ENCODE peak calls at places on chromosomes 3 and 15, in six cellular contexts. I, Z, K, B, F and T are unnamed samples.

GRCh38 chr3:107216711-107217110 is 160.5 kb upstream of the CCDC54 start:
- DNase-seq in I (no peak), Z (no peak), K (no peak), B (no peak), F (no peak), T (no peak)

GRCh38 chr15:92653836-92654524 is 1.6 kb downstream of the FAM174B start:
- DNase-seq in I (no peak), Z (no peak), K (no peak), B (peak; percentile 10), F (peak; percentile 45), T (no peak)

GRCh38 chr3:172892158-172892557 is 141.6 kb downstream of the ECT2 start:
- DNase-seq in I (no peak), Z (no peak), K (no peak), B (no peak), F (no peak), T (no peak)

GRCh38 chr15:23073890-23074631 is 34.7 kb upstream of the TUBGCP5 start:
- DNase-seq in I (no peak), Z (no peak), K (no peak), B (no peak), F (no peak), T (no peak)

GRCh38 chr3:171604370-171604769 is 144.2 kb upstream of the TNIK start:
- DNase-seq in I (no peak), Z (no peak), K (no peak), B (no peak), F (no peak), T (no peak)

GRCh38 chr15:98953950-98954349 is 53.6 kb downstream of the PGPEP1L start:
- DNase-seq in I (no peak), Z (no peak), K (no peak), B (no peak), F (no peak), T (no peak)

GRCh38 chr3:182083112-182083511 is 371.4 kb downstream of the SOX2 start:
- DNase-seq in I (no peak), Z (no peak), K (no peak), B (no peak), F (no peak), T (no peak)

GRCh38 chr15:97902140-97902780 is 58.2 kb upstream of the ARRDC4 start:
- DNase-seq in I (no peak), Z (no peak), K (no peak), B (no peak), F (no peak), T (no peak)

GRCh38 chr15:74417230-74417629 is 16.5 kb downstream of the SEMA7A start:
- DNase-seq in I (no peak), Z (no peak), K (no peak), B (no peak), F (no peak), T (no peak)

GRCh38 chr3:172102883-172103310 is 63.5 kb downstream of the FNDC3B start:
- DNase-seq in I (no peak), Z (no peak), K (no peak), B (peak; percentile 82), F (no peak), T (no peak)

GRCh38 chr15:59273266-59273665 is 66.6 kb downstream of the LDHAL6B start:
- DNase-seq in I (no peak), Z (no peak), K (no peak), B (peak; percentile 18), F (no peak), T (no peak)

GRCh38 chr15:85754993-85755392 is 39.7 kb downstream of the KLHL25 start:
- DNase-seq in I (no peak), Z (no peak), K (no peak), B (no peak), F (no peak), T (no peak)

GRCh38 chr3:126076140-126076539 is 7.8 kb downstream of the SLC41A3 start:
- DNase-seq in I (no peak), Z (no peak), K (no peak), B (no peak), F (no peak), T (no peak)

GRCh38 chr15:71440479-71441071 is 325.3 kb downstream of the THSD4 start:
- DNase-seq in I (peak; percentile 23), Z (no peak), K (no peak), B (peak; percentile 27), F (no peak), T (no peak)

GRCh38 chr3:41997702-41998551 is 36.0 kb upstream of the ULK4 start:
- DNase-seq in I (no peak), Z (no peak), K (peak; percentile 24), B (no peak), F (peak; percentile 75), T (no peak)

GRCh38 chr3:54353547-54354339 is 231.4 kb downstream of the CACNA2D3 start:
- DNase-seq in I (no peak), Z (no peak), K (no peak), B (no peak), F (no peak), T (no peak)

GRCh38 chr3:157079677-157080369 is 80.1 kb downstream of the CCNL1 start:
- DNase-seq in I (no peak), Z (no peak), K (no peak), B (no peak), F (peak; percentile 27), T (no peak)

GRCh38 chr15:27589260-27589659 is 509.9 kb downstream of the OCA2 start:
- DNase-seq in I (no peak), Z (no peak), K (no peak), B (no peak), F (no peak), T (no peak)

GRCh38 chr3:81876826-81877225 is 115.4 kb upstream of the GBE1 start:
- DNase-seq in I (no peak), Z (no peak), K (no peak), B (no peak), F (no peak), T (no peak)

GRCh38 chr3:36381311-36381956 is 1.1 kb downstream of the STAC start:
- DNase-seq in I (no peak), Z (no peak), K (no peak), B (no peak), F (no peak), T (no peak)

GRCh38 chr3:155778441-155778840 is 27.6 kb downstream of the C3orf33 start:
- DNase-seq in I (no peak), Z (no peak), K (no peak), B (no peak), F (no peak), T (no peak)
- TF ChIP-seq POLR2A in I (no peak), Z (no peak), K (no peak), B (no peak), F (no peak), T (no peak)

GRCh38 chr15:69648775-69649735 is 196.4 kb downstream of the RPLP1 start:
- DNase-seq in I (no peak), Z (no peak), K (no peak), B (no peak), F (peak; percentile 61), T (no peak)
- TF ChIP-seq POLR2AphosphoS5 in I (no peak), Z (no peak), K (no peak), B (no peak), F (no peak), T (no peak)

DNA sequence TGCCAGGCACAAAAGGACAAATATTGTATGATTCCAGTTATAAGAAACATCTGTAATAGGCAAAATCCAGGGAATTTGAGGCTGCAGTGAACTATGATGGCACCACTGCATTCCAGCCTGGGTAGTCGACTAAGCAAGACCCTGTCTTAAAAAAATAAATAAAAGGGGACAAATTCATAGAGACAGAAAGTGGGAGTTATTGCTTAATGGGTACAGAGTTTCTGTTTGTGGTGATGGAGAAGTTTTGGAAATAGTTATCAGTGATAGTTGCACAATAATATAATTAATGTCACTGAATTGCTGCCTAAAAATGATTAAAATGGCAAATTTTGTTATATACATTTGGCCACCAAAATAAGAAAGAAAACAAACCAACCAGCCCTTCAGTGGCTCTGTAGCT is 27.6 kb upstream of the CNBP start:
- DNase-seq in I (no peak), Z (no peak), K (no peak), B (no peak), F (no peak), T (no peak)
- TF ChIP-seq TAF1 in I (no peak), Z (no peak), K (no peak), B (no peak), F (no peak), T (no peak)

GRCh38 chr3:109268181-109268580 is 48.1 kb downstream of the DPPA2 start:
- DNase-seq in I (no peak), Z (no peak), K (no peak), B (no peak), F (no peak), T (no peak)
- TF ChIP-seq POLR2A in I (no peak), Z (no peak), K (no peak), B (no peak), F (no peak), T (no peak)

DNA sequence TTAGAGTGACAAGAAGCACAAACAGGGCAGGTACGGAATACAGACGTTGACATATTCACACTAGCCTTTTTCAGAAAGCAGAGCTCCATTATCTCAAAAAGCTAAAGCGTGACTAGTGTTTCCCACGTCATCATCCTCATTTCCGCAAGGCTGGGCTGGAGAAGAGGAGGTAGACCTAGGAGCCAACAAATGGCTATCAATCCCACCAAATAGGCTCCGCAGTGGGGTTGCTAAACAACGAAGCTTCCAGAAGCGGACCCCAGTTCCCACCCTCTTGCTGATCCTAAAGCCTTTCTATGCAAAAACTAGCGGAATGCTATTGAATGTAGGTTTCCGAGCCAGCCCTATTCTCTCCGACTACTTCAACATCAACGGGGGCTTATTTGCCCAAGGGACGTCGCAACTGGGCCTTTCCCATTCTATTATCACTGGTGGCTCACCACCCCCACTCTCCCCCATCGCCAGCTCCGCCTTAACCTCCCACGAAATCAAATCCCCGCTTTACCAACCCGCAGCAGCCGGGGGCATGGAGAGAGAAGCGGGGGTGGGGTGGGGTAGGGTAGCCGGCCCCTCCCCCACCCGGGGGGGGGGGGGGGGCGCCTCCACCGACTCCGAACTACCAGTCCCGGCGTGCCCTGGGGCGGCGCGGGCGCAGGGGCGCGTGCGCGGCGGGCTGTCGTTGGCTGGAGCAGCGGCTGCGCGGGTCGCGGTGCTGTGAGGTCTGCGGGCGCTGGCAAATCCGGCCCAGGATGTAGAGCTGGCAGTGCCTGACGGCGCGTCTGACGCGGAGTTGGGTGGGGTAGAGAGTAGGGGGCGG is at the start of gene MORF4L1:
- DNase-seq in I (peak; percentile 71), Z (peak; percentile 90), K (peak; percentile 91), B (peak; percentile 88), F (peak; percentile 97), T (peak; percentile 93)
- TF ChIP-seq POLR2AphosphoS5 in I (no peak), Z (no peak), K (no peak), B (no peak), F (no peak), T (no peak)